ENCODE peak calls at places on chromosomes 16 and 17, in eight cellular contexts. One of them, this sample, is unnamed.

GRCh38 chr16:87226926-87227650 is 90.1 kb downstream of the C16orf95 start:
- DNase-seq in effector memory CD4-positive, alpha-beta T cell: no peak
- DNase-seq in B cell: no peak
- DNase-seq in T-helper 2 cell: no peak
- DNase-seq in AG09309: no peak
- DNase-seq in IMR-90: peak
- DNase-seq in iris pigment epithelial cell: peak
- DNase-seq in WTC11: no peak
- DNase-seq in this sample: peak

GRCh38 chr17:68343976-68344375 is 52.7 kb downstream of the ARSG start:
- DNase-seq in AG09309: no peak
- DNase-seq in iris pigment epithelial cell: no peak
- DNase-seq in WTC11: no peak
- DNase-seq in effector memory CD4-positive, alpha-beta T cell: no peak
- DNase-seq in B cell: no peak
- DNase-seq in T-helper 2 cell: peak
- DNase-seq in IMR-90: no peak
- DNase-seq in this sample: no peak

GRCh38 chr16:48300391-48300856 is 53.1 kb upstream of the ABCC11 start:
- DNase-seq in B cell: no peak
- DNase-seq in WTC11: no peak
- DNase-seq in T-helper 2 cell: no peak
- DNase-seq in AG09309: peak
- DNase-seq in iris pigment epithelial cell: peak
- DNase-seq in effector memory CD4-positive, alpha-beta T cell: no peak
- DNase-seq in IMR-90: peak
- DNase-seq in this sample: no peak

GRCh38 chr17:76408037-76408849 is 23.8 kb downstream of the SPHK1 start:
- DNase-seq in WTC11: peak
- DNase-seq in iris pigment epithelial cell: peak
- DNase-seq in T-helper 2 cell: peak
- DNase-seq in IMR-90: peak
- DNase-seq in AG09309: no peak
- DNase-seq in effector memory CD4-positive, alpha-beta T cell: peak
- DNase-seq in B cell: peak
- DNase-seq in this sample: no peak

GRCh38 chr17:60535382-60536279 is 9.6 kb upstream of the APPBP2 start:
- DNase-seq in B cell: no peak
- DNase-seq in T-helper 2 cell: no peak
- DNase-seq in WTC11: no peak
- DNase-seq in AG09309: no peak
- DNase-seq in IMR-90: peak
- DNase-seq in iris pigment epithelial cell: peak
- DNase-seq in effector memory CD4-positive, alpha-beta T cell: no peak
- DNase-seq in this sample: peak

GRCh38 chr17:72421128-72422092 is 300.6 kb downstream of the SOX9 start:
- DNase-seq in IMR-90: peak
- DNase-seq in B cell: peak
- DNase-seq in effector memory CD4-positive, alpha-beta T cell: no peak
- DNase-seq in iris pigment epithelial cell: peak
- DNase-seq in WTC11: no peak
- DNase-seq in T-helper 2 cell: peak
- DNase-seq in AG09309: peak
- DNase-seq in this sample: peak

GRCh38 chr17:67759355-67760171 is 41.8 kb downstream of the NOL11 start:
- DNase-seq in B cell: no peak
- DNase-seq in T-helper 2 cell: no peak
- DNase-seq in IMR-90: peak
- DNase-seq in WTC11: no peak
- DNase-seq in effector memory CD4-positive, alpha-beta T cell: no peak
- DNase-seq in iris pigment epithelial cell: peak
- DNase-seq in AG09309: no peak
- DNase-seq in this sample: peak

GRCh38 chr17:44122825-44123355 is 551 bp downstream of the HDAC5 start:
- DNase-seq in iris pigment epithelial cell: no peak
- DNase-seq in IMR-90: no peak
- DNase-seq in WTC11: no peak
- DNase-seq in AG09309: no peak
- DNase-seq in T-helper 2 cell: no peak
- DNase-seq in B cell: no peak
- DNase-seq in effector memory CD4-positive, alpha-beta T cell: no peak
- DNase-seq in this sample: no peak

GRCh38 chr17:67520282-67520906 is 143.3 kb downstream of the PITPNC1 start:
- DNase-seq in WTC11: no peak
- DNase-seq in T-helper 2 cell: no peak
- DNase-seq in IMR-90: peak
- DNase-seq in iris pigment epithelial cell: peak
- DNase-seq in B cell: no peak
- DNase-seq in effector memory CD4-positive, alpha-beta T cell: no peak
- DNase-seq in AG09309: peak
- DNase-seq in this sample: no peak

GRCh38 chr16:53083123-53083522 is 28.3 kb downstream of the CHD9 start:
- DNase-seq in WTC11: no peak
- DNase-seq in AG09309: no peak
- DNase-seq in iris pigment epithelial cell: peak
- DNase-seq in IMR-90: peak
- DNase-seq in T-helper 2 cell: no peak
- DNase-seq in B cell: no peak
- DNase-seq in effector memory CD4-positive, alpha-beta T cell: no peak
- DNase-seq in this sample: no peak

GRCh38 chr16:51168755-51169154 is 17.7 kb upstream of the SALL1 start:
- DNase-seq in iris pigment epithelial cell: no peak
- DNase-seq in B cell: no peak
- DNase-seq in T-helper 2 cell: no peak
- DNase-seq in effector memory CD4-positive, alpha-beta T cell: no peak
- DNase-seq in IMR-90: no peak
- DNase-seq in WTC11: no peak
- DNase-seq in AG09309: no peak
- DNase-seq in this sample: no peak

GRCh38 chr17:3958200-3958599 is 6.0 kb downstream of the ATP2A3 start:
- DNase-seq in T-helper 2 cell: no peak
- DNase-seq in iris pigment epithelial cell: no peak
- DNase-seq in AG09309: no peak
- DNase-seq in B cell: no peak
- DNase-seq in IMR-90: no peak
- DNase-seq in effector memory CD4-positive, alpha-beta T cell: no peak
- DNase-seq in WTC11: no peak
- DNase-seq in this sample: no peak

GRCh38 chr16:82824408-82824807 is 197.6 kb downstream of the CDH13 start:
- DNase-seq in WTC11: no peak
- DNase-seq in B cell: no peak
- DNase-seq in effector memory CD4-positive, alpha-beta T cell: no peak
- DNase-seq in iris pigment epithelial cell: no peak
- DNase-seq in IMR-90: no peak
- DNase-seq in AG09309: no peak
- DNase-seq in T-helper 2 cell: peak
- DNase-seq in this sample: no peak